ENCODE peak calls at places on chromosomes 12 and 14, in eight cellular contexts. P is upper lobe of right lung; S is adipocyte; R is GM23248; J is HL-60; W is mesenchymal stem cell; L is PC-9; T is CD8-positive, alpha-beta T cell. O is an unnamed sample. For H3K27me3, the result is how much of the 10 kb centered on the place peaks cover.

GRCh38 chr14:31122098-31122611 is 85.4 kb downstream of the HECTD1 start:
- DNase-seq in S (no peak), R (peak), W (peak), J (peak), P (no peak), L (no peak), T (no peak), O (no peak)

GRCh38 chr12:29653286-29653685 is 130.5 kb downstream of the TMTC1 start:
- DNase-seq in J (no peak), P (no peak), W (no peak), T (no peak), R (no peak), S (no peak), L (no peak), O (no peak)

GRCh38 chr12:127363392-127363791 is 903.6 kb upstream of the TMEM132C start:
- DNase-seq in T (no peak), S (peak), L (no peak), P (no peak), J (peak), R (peak), W (no peak), O (no peak)

GRCh38 chr12:106791531-106791930 is 17.0 kb downstream of the RIC8B start:
- DNase-seq in R (no peak), L (no peak), W (no peak), T (no peak), J (no peak), P (no peak), S (no peak), O (no peak)

GRCh38 chr12:131385313-131386166 is 325.4 kb upstream of the SFSWAP start:
- DNase-seq in R (no peak), J (no peak), P (no peak), S (no peak), T (no peak), W (no peak), L (no peak), O (no peak)

GRCh38 chr12:75890141-75890540 is 141.4 kb downstream of the PHLDA1 start:
- DNase-seq in T (no peak), L (no peak), R (peak), J (no peak), S (no peak), W (peak), P (no peak), O (no peak)

GRCh38 chr14:68692916-68693771 is 99.7 kb downstream of the ZFP36L1 start:
- DNase-seq in T (no peak), R (peak), L (no peak), P (peak), W (peak), J (no peak), S (peak), O (no peak)

GRCh38 chr12:50979369-50980052 is 27.2 kb downstream of the HIGD1C start:
- DNase-seq in J (no peak), R (no peak), S (no peak), P (no peak), L (no peak), T (no peak), W (no peak), O (no peak)

GRCh38 chr12:78473136-78473535 is 391.4 kb upstream of the SYT1 start:
- DNase-seq in L (no peak), R (peak), W (no peak), T (no peak), S (peak), J (no peak), P (no peak), O (no peak)

GRCh38 chr12:28130234-28130624 is 60.0 kb upstream of the CCDC91 start:
- DNase-seq in W (no peak), T (no peak), S (no peak), P (no peak), J (no peak), L (no peak), R (no peak), O (no peak)

GRCh38 chr12:52225752-52226151 is 7.3 kb upstream of the KRT7 start:
- DNase-seq in J (no peak), W (no peak), R (no peak), S (no peak), P (no peak), L (no peak), T (no peak), O (no peak)

GRCh38 chr12:130144256-130144655 is 18.0 kb upstream of the FZD10 start:
- DNase-seq in S (no peak), T (no peak), L (no peak), P (no peak), W (no peak), J (no peak), R (no peak), O (no peak)
- H3K27me3 ChIP-seq in S (under half), T (under half), L (half or more), P (under half), W (under half), J (under half), R (under half), O (under half)

GRCh38 chr12:57624441-57625220 is 8.4 kb downstream of the B4GALNT1 start:
- DNase-seq in S (no peak), T (no peak), J (no peak), L (no peak), P (no peak), R (no peak), W (no peak), O (no peak)

GRCh38 chr12:57625261-57626032 is 7.6 kb downstream of the B4GALNT1 start:
- DNase-seq in S (no peak), L (no peak), R (no peak), J (no peak), T (no peak), W (no peak), P (no peak), O (no peak)

GRCh38 chr12:57626929-57627445 is 6.0 kb downstream of the B4GALNT1 start:
- DNase-seq in L (no peak), T (no peak), W (no peak), P (no peak), J (no peak), R (no peak), S (no peak), O (no peak)

GRCh38 chr12:57627504-57628279 is 5.3 kb downstream of the B4GALNT1 start:
- DNase-seq in L (no peak), S (no peak), T (no peak), R (no peak), J (peak), W (no peak), P (no peak), O (no peak)

GRCh38 chr12:57626111-57626928 is 6.7 kb downstream of the B4GALNT1 start:
- DNase-seq in W (no peak), P (no peak), T (no peak), S (no peak), J (no peak), R (no peak), L (no peak), O (no peak)
- H3K27me3 ChIP-seq in W (half or more), P (half or more), T (half or more), S (half or more), J (half or more), R (under half), L (under half), O (half or more)

DNA sequence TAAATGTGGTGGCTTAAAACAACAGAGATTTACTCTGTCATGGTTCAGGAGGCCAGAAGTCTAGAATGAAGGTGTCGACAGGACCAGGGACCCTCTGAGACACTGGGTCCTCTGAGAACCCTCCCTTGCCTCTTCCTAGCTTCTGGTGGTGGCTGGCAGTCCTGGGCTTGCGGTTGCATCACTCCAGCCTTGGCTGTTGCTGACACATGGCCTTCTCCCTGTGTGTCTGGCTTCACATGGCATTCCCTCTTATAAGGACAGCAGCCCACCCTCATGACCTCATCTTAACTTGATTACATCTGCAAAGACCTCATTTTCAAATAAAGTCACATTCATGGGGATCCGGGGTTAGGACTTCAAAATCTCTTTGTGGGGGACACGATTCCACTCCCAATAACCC is 36.9 kb downstream of the MVK start:
- DNase-seq in L (no peak), P (no peak), R (no peak), T (no peak), W (no peak), S (no peak), J (no peak), O (no peak)
- H3K27me3 ChIP-seq in L (under half), P (under half), R (under half), T (under half), W (half or more), S (half or more), J (under half), O (under half)

GRCh38 chr14:28280997-28281598 is 485.5 kb upstream of the FOXG1 start:
- DNase-seq in J (no peak), L (no peak), R (no peak), W (no peak), S (no peak), P (no peak), T (no peak), O (no peak)

DNA sequence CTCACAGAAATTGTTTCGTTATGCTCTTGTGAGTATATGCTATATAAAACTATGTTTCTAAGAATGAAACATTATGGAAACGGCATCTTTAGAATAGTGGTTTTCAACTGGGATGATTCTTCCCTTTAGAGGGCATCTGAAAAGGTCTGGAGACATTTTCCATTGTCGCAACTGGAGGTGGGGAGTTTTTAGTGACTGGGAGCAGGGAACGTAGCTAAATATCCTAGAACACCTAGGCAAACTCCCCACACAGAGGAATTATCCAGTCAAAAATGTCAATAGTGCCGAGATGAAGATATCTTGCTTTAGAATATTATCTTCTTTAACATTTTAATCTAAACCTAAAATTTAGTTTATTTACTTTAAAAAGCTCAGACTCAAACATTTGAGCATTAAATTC is 486.1 kb upstream of the FOXG1 start:
- DNase-seq in W (no peak), S (no peak), L (no peak), J (no peak), P (no peak), T (no peak), R (no peak), O (no peak)
- H3K27me3 ChIP-seq in W (under half), S (under half), L (under half), J (under half), P (under half), T (under half), R (under half), O (under half)

DNA sequence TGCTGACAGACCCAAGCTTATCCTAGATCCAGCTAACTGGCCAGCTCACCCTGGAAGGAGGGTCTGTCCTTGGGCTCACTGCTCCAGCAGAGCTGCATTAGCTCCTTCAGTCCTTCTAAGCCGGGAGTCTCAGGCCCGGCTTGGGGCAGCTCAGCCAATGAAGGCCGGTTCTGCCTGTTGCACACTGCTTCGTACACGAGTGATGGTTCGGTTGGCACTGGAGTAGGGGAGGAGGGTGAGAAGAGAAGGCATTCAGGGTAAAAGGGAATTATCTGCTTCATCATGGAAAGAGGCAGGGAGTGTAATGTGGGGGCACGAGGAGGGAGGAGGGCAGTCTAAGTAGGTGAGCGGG is 2.0 kb downstream of the RIPK3 start:
- DNase-seq in T (no peak), W (no peak), P (no peak), R (no peak), S (no peak), L (no peak), J (no peak), O (no peak)
- H3K27me3 ChIP-seq in T (under half), W (half or more), P (under half), R (under half), S (under half), L (under half), J (under half), O (under half)

GRCh38 chr12:3299929-3300832 is 190.8 kb upstream of the PRMT8 start:
- DNase-seq in S (peak), R (peak), W (peak), P (peak), T (peak), L (peak), J (peak), O (peak)
- H3K27me3 ChIP-seq in S (under half), R (under half), W (under half), P (under half), T (under half), L (under half), J (under half), O (under half)

DNA sequence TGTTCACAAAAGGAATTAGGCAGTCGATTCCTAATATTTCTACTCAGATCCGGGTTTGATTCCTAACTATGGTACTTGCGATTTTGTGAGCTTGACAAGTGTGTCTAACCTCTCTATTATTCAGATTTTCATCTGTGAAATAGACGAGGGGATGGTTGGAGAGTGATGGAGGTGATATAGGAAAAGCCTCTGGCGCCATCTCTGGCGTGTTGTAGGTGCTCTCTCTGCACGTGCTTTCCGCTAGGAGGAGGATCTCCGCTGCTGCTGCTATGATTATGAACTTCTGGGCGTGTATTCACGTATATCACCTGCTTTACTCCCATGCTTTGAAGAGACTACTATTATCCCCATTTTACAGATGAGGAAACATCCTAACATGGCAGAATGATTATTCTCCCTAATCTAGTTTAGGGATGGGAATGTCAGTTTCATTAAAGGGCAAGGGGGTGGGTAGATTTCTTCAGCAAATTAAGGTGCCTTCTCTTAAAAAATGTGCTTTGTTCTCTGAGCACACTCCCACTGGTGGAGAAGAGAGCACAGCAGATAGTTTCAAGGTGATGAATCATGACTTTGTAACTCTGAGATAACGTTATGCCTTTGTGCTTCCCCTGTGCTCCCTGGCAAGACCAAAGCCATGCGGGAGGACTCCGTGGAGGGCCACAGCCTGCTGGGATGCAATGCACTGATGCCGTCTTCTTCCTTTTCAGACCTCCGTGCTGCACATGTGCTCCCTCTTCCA is 97.1 kb downstream of the PRIMA1 start:
- DNase-seq in P (no peak), T (no peak), L (no peak), W (no peak), R (no peak), J (no peak), S (no peak), O (no peak)
- H3K27me3 ChIP-seq in P (under half), T (under half), L (under half), W (under half), R (under half), J (under half), S (under half), O (under half)

DNA sequence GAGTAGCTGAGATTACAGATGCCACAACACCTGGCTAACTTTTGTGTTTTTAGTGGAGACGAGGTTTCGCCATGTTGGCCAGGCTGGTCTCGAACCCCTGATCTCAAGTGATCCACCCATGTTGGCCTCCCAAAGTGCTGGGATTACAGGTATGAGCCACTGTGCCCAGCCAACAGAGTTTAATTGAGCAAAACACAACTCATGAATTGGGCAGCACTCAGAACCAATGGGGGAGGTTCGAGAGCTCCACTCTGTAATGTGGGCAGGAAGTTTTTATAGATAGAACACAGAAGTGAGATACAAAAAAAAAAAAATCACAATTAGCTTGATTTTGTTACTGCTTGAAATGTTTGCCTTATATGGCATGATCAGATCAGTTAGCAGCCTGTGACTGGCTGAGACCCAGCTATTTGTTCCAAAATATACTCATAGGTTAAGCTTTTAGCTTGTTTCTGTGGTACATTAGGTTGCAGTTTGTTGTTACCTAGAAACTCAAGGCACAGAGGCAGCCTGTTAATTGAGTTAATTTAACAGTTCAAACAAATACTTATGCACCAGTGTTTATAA is 1.4 kb upstream of the P2RX2 start:
- DNase-seq in L (no peak), J (no peak), R (no peak), W (no peak), T (no peak), P (no peak), S (no peak), O (no peak)
- H3K27me3 ChIP-seq in L (under half), J (under half), R (under half), W (under half), T (under half), P (under half), S (half or more), O (under half)

DNA sequence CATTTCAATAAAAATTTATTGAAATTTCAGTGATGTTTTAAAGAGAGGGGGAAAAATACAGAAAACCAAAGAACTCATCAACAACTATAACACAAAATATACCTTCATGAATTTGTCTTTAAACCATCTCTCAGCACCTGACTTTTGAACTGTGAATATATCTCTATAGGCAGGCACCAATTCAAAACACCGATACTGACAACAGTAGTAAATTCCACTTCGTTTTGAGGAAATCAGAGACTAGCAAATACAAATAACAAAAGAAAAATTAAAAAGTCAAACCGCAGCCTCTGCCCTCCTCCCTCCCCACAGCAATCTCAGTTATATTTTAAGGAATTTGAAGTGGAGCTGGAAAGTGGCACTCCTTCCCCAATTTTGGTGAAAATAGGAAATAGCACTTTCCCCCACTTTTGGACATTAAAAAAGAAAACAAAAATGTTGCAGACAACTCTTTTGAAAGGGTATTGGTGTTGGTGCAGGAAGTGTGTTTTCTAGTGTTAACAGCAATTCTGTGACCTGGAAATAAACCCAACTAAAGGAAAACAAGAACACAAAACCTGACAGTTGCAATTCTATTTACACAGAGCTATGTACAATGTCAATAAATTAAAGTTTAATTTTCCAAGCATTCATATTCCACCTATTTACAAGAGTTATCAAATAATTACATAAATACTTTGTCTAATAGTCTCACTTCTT is 13.6 kb downstream of the TBX3 start:
- DNase-seq in R (peak), L (no peak), P (no peak), W (no peak), J (no peak), T (no peak), S (peak), O (no peak)
- H3K27me3 ChIP-seq in R (under half), L (under half), P (half or more), W (half or more), J (half or more), T (under half), S (under half), O (under half)

DNA sequence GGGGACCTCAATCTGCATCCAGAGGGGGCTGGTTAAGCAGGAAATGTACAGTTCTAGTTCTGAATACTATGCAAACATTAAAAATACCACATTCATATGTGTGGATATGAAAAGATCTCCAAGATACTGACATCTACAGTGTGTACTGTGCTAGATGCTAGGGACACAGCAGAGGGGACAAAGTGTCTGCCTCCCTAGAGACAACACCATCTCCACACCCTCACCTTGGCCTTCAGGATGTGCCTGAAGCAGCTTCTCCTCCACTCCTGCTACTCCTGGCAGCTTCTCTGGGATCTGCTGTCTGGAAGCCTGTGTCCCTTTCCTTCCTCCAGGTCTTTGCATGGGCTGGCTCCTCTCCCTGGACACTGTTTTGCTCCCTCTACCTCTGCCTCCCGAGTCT is 10.7 kb upstream of the SRSF9 start:
- DNase-seq in W (no peak), R (no peak), L (no peak), S (no peak), T (no peak), J (no peak), P (no peak), O (no peak)
- H3K27me3 ChIP-seq in W (under half), R (under half), L (under half), S (under half), T (under half), J (under half), P (under half), O (under half)

O was measured in effector memory CD4-positive, alpha-beta T cell.